ENCODE peak calls at places on chromosomes 6 and 20, in four cellular contexts. One of them, this sample, is unnamed.
A peak's percentile ranks its signal among the peaks of the same experiment; 100 is the strongest.

GRCh38 chr6:34571388-34571787 is 15.3 kb upstream of the SPDEF start:
- DNase-seq in H1: no peak
- DNase-seq in GM12878: no peak
- DNase-seq in HCT116: no peak
- DNase-seq in this sample: no peak

GRCh38 chr6:149855040-149855654 is 9.0 kb downstream of the LRP11 start:
- DNase-seq in GM12878: no peak
- DNase-seq in H1: no peak
- DNase-seq in HCT116: peak; percentile 71
- DNase-seq in this sample: no peak

GRCh38 chr6:3776881-3777507 is 25.5 kb upstream of the PXDC1 start:
- DNase-seq in H1: no peak
- DNase-seq in GM12878: no peak
- DNase-seq in HCT116: no peak
- DNase-seq in this sample: no peak

GRCh38 chr6:45686841-45687569 is 309.3 kb upstream of the SUPT3H start:
- DNase-seq in H1: no peak
- DNase-seq in HCT116: no peak
- DNase-seq in GM12878: no peak
- DNase-seq in this sample: no peak

GRCh38 chr20:48456361-48457184 is 371.2 kb downstream of the PREX1 start:
- DNase-seq in HCT116: no peak
- DNase-seq in H1: no peak
- DNase-seq in GM12878: peak; percentile 37
- DNase-seq in this sample: no peak

GRCh38 chr6:142242269-142242668 is 59.5 kb upstream of the ADGRG6 start:
- DNase-seq in HCT116: no peak
- DNase-seq in H1: no peak
- DNase-seq in GM12878: no peak
- DNase-seq in this sample: no peak

GRCh38 chr6:143939364-143939763 is 68.7 kb downstream of the PLAGL1 start:
- DNase-seq in GM12878: no peak
- DNase-seq in H1: no peak
- DNase-seq in HCT116: no peak
- DNase-seq in this sample: no peak

GRCh38 chr20:440636-441035 is 21.7 kb downstream of the TBC1D20 start:
- DNase-seq in H1: no peak
- DNase-seq in GM12878: no peak
- DNase-seq in HCT116: no peak
- DNase-seq in this sample: no peak

GRCh38 chr20:63854766-63855362 is 6.4 kb upstream of the ABHD16B start:
- DNase-seq in H1: peak; percentile 69
- DNase-seq in GM12878: no peak
- DNase-seq in HCT116: no peak
- DNase-seq in this sample: no peak

GRCh38 chr6:117548797-117549301 is 53.5 kb downstream of the GOPC start:
- DNase-seq in H1: no peak
- DNase-seq in HCT116: no peak
- DNase-seq in GM12878: no peak
- DNase-seq in this sample: no peak

GRCh38 chr6:56515081-56515905 is 127.4 kb downstream of the DST start:
- DNase-seq in GM12878: no peak
- DNase-seq in H1: no peak
- DNase-seq in HCT116: no peak
- DNase-seq in this sample: no peak

GRCh38 chr6:33000053-33000452 is 9.3 kb downstream of the HLA-DOA start:
- DNase-seq in GM12878: no peak
- DNase-seq in H1: no peak
- DNase-seq in HCT116: peak; percentile 66
- DNase-seq in this sample: peak; percentile 63
- TF ChIP-seq EGR1 in GM12878: no peak
- TF ChIP-seq EGR1 in H1: no peak
- TF ChIP-seq EGR1 in HCT116: no peak
- TF ChIP-seq EGR1 in this sample: no peak

GRCh38 chr6:81382852-81383251 is 369.6 kb downstream of the TENT5A start:
- DNase-seq in GM12878: no peak
- DNase-seq in H1: no peak
- DNase-seq in HCT116: no peak
- DNase-seq in this sample: no peak

GRCh38 chr6:81380718-81381338 is 371.7 kb downstream of the TENT5A start:
- DNase-seq in HCT116: no peak
- DNase-seq in GM12878: no peak
- DNase-seq in H1: no peak
- DNase-seq in this sample: no peak

GRCh38 chr6:81383472-81383871 is 369.0 kb downstream of the TENT5A start:
- DNase-seq in H1: no peak
- DNase-seq in GM12878: no peak
- DNase-seq in HCT116: no peak
- DNase-seq in this sample: no peak

GRCh38 chr6:81384921-81385320 is 367.6 kb downstream of the TENT5A start:
- DNase-seq in HCT116: no peak
- DNase-seq in GM12878: no peak
- DNase-seq in H1: no peak
- DNase-seq in this sample: no peak

DNA sequence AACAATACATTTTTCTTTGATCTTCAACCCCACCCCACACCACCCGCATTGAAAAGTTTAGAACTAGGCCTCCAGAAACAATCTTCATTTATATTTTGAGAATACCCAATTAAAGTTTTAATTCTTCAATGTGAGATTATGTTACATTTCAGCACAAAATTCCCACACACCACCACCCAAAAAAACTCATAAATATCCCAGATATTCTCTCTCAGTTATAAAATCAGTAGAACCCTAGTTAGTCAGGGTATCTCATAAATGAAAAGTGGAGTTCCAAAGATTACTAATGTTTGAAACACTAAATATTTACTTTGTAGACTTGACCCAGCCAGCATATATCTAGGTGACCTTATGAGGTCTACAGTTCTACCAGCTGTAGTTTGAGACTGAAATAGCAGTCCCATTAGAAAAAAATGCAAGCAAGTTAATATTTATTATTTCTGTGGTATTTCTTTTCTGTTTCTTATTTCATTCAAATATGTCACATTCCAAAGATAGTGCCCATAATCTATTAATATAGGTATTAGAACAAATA is 371.0 kb downstream of the TENT5A start:
- DNase-seq in HCT116: no peak
- DNase-seq in GM12878: no peak
- DNase-seq in H1: no peak
- DNase-seq in this sample: no peak
- TF ChIP-seq EGR1 in HCT116: no peak
- TF ChIP-seq EGR1 in GM12878: no peak
- TF ChIP-seq EGR1 in H1: no peak
- TF ChIP-seq EGR1 in this sample: no peak

DNA sequence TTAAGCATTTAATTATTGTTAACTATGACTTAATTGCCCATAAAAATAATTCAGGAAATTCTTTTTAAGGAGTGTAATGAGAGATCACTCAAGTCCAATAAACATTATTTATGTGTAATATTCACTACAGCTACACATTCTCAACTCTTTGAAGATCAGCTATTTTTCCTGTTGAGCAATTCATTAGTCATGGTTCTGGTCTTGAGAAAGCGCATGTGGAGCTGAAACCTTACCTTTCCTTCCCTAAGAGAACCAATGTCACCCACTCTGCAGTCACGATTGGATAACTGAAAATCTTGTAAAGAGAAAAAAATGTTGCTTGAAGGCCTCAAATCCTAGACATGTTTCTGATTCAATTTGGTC is 737.0 kb upstream of the MARCKS start:
- DNase-seq in HCT116: peak; percentile 86
- DNase-seq in H1: no peak
- DNase-seq in GM12878: no peak
- DNase-seq in this sample: no peak
- TF ChIP-seq EGR1 in HCT116: no peak
- TF ChIP-seq EGR1 in H1: no peak
- TF ChIP-seq EGR1 in GM12878: no peak
- TF ChIP-seq EGR1 in this sample: no peak

DNA sequence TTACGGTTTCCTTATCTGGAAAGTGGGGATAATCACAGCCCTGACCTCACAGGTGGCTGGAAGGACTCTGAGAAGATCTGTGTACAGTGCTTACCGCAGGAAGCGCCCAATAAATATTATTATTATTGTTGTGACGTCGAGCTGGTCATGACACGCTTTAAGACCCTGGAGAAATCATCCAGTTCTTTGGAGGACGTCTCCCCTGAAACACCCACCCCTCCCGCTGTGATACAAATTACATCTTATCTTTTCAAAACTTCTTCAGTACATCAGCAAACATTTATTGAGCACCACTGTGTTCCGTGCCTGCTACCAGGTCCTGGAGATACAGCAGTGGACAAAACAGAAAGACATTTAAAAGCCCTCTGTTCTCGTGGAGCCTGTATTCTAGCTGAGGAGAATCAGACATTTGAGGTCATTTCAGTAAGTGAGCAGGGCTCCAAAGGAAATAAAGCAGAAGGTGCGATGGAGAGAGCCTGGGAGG is 118.7 kb downstream of the CEBPB start:
- DNase-seq in HCT116: no peak
- DNase-seq in GM12878: no peak
- DNase-seq in H1: no peak
- DNase-seq in this sample: no peak
- TF ChIP-seq EGR1 in HCT116: no peak
- TF ChIP-seq EGR1 in GM12878: no peak
- TF ChIP-seq EGR1 in H1: no peak
- TF ChIP-seq EGR1 in this sample: no peak

DNA sequence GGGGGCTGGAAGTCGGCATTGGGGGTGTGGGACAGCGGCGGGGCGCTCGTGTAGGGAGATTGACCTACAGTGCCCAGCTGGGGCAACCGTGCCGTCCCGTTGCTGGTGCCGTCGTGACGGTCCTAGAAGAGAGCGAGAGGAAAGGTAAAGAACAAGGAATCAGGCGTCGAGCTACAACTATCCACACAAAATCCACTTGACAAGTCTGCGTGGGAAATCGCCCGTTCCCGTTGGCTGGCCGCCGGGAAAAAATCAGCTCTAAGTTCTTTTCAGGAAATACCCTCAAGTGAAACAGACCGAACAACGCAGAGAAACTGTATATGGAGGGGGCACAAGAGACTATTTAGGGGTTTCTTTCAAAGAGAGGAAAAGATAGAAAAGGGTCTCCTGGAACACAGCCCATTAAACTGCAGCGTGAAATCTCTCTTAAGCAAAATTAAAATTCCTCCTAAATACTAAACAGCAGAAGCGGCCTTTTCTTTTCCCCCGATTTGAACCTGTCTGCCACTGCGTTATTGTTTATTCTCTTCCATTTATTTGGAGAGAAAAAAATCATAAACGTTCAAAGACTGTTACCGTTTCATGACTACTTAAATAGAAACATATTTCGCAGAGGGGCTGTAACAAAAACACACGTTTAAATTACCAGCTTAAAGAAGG is 4.5 kb downstream of the TFAP2A start:
- DNase-seq in GM12878: no peak
- DNase-seq in H1: no peak
- DNase-seq in HCT116: no peak
- DNase-seq in this sample: no peak
- TF ChIP-seq EGR1 in GM12878: no peak
- TF ChIP-seq EGR1 in H1: no peak
- TF ChIP-seq EGR1 in HCT116: no peak
- TF ChIP-seq EGR1 in this sample: no peak

DNA sequence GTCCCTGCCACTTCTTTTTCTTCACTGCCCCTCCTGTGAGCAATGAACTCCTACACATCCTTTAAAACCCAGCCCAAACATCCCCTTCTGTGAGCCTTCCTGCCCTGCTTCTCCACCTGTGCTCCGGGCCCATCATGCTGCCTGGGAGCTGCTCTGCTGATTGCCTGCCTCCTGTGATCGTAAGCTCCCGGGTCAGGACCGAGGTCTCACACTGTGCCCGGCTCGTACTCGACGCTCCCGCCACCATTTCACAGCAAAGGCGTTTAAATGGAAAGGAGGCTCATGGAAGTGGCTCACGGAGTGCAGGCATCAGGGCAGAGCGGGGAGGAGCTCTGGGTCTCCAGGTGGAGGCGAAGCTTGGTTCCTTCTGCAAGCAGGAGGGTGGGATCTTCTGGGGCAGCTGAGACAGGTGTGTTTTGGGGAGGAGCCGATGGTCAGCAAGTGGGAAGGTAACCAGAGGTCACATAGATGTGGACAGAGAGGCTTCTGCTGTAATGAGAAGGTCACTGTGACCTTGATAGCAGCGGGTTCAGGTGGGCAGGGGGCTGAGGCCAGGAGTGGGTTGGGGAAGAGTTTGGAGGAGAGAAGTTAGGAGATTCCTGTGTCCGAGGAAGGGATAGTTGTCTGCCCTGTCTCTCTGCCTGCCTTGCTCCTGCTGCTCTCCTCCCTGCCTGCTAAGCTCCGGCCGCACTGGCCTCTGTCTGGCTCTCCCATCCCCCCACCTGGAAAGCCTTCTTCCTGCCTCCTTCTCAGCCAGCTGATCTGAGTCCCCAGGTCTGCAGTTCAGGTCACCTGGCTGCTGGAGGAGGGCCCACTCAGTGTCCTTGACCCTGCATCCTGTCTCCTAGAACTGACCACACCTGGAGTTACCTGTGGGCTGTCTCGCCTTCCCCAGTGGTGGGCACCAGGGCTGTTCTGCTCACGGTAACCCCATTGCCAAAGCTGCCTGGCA is 52.7 kb upstream of the FRMD1 start:
- DNase-seq in HCT116: no peak
- DNase-seq in H1: peak; percentile 50
- DNase-seq in GM12878: no peak
- DNase-seq in this sample: no peak
- TF ChIP-seq EGR1 in HCT116: no peak
- TF ChIP-seq EGR1 in H1: no peak
- TF ChIP-seq EGR1 in GM12878: no peak
- TF ChIP-seq EGR1 in this sample: no peak